ENCODE peak calls at places on chromosomes 13 and 19, in five cellular contexts. A, M, U, G and F are unnamed samples.

GRCh38 chr19:53192771-53193533 is at the start of gene ZNF665:
- DNase-seq in U (peak; percentile 91), M (peak; percentile 68), A (peak; percentile 77), G (peak; percentile 62), F (peak; percentile 74)

GRCh38 chr13:107678075-107678689 is 537.2 kb downstream of the LIG4 start:
- DNase-seq in U (no peak), A (no peak), M (no peak), G (no peak), F (no peak)

GRCh38 chr13:22642088-22642487 is 538.7 kb upstream of the SGCG start:
- DNase-seq in A (no peak), G (no peak), U (no peak), M (no peak), F (no peak)

GRCh38 chr19:31023038-31023437 is 326.2 kb downstream of the TSHZ3 start:
- DNase-seq in G (no peak), A (no peak), U (no peak), M (peak; percentile 19), F (no peak)

GRCh38 chr19:18220632-18221275 is 5.5 kb downstream of the PDE4C start:
- DNase-seq in A (no peak), G (no peak), U (no peak), M (no peak), F (no peak)

GRCh38 chr13:67134322-67135129 is 95.6 kb downstream of the PCDH9 start:
- DNase-seq in A (no peak), U (no peak), G (no peak), M (no peak), F (no peak)

GRCh38 chr19:12623361-12624031 is 12.8 kb downstream of the ZNF791 start:
- DNase-seq in U (no peak), A (no peak), M (no peak), G (no peak), F (no peak)

GRCh38 chr19:44753932-44754742 is 5.6 kb downstream of the BCL3 start:
- DNase-seq in A (peak; percentile 82), U (peak; percentile 69), M (peak; percentile 89), G (peak; percentile 87), F (peak; percentile 95)

GRCh38 chr13:48448963-48449614 is 36.2 kb upstream of the LPAR6 start:
- DNase-seq in M (no peak), G (no peak), A (no peak), U (no peak), F (no peak)

GRCh38 chr19:55080915-55081772 is 5.5 kb downstream of the EPS8L1 start:
- DNase-seq in M (peak; percentile 48), A (peak; percentile 96), G (no peak), U (peak; percentile 87), F (peak; percentile 88)

GRCh38 chr13:39855236-39855635 is 199.8 kb downstream of the COG6 start:
- DNase-seq in A (no peak), M (no peak), U (no peak), G (no peak), F (no peak)

GRCh38 chr19:44747739-44748425 is 626 bp upstream of the BCL3 start:
- DNase-seq in A (peak; percentile 53), U (peak; percentile 68), G (no peak), M (peak; percentile 73), F (peak; percentile 82)

GRCh38 chr13:20911037-20911436 is 8.5 kb upstream of the XPO4 start:
- DNase-seq in G (no peak), U (no peak), A (no peak), M (no peak), F (no peak)

GRCh38 chr13:112658807-112659206 is 31.0 kb upstream of the ATP11A start:
- DNase-seq in A (no peak), M (no peak), U (no peak), G (no peak), F (no peak)

GRCh38 chr19:2127758-2128157 is 23.6 kb downstream of the AP3D1 start:
- DNase-seq in A (no peak), G (no peak), M (no peak), U (no peak), F (no peak)

GRCh38 chr19:18044825-18045304 is 36.9 kb downstream of the ARRDC2 start:
- DNase-seq in U (peak; percentile 91), A (peak; percentile 87), M (peak; percentile 83), G (no peak), F (no peak)

GRCh38 chr19:3458595-3459284 is 21.6 kb downstream of the SMIM24 start:
- DNase-seq in U (no peak), G (no peak), A (no peak), M (no peak), F (no peak)

GRCh38 chr13:67227131-67227983 is 2.8 kb downstream of the PCDH9 start:
- DNase-seq in U (no peak), M (no peak), A (no peak), G (no peak), F (no peak)

GRCh38 chr13:74197686-74198085 is 63.5 kb upstream of the KLF12 start:
- DNase-seq in M (no peak), U (no peak), G (no peak), A (no peak), F (no peak)

GRCh38 chr13:74187564-74187963 is 53.4 kb upstream of the KLF12 start:
- DNase-seq in G (no peak), M (peak; percentile 59), U (no peak), A (no peak), F (no peak)

GRCh38 chr13:74194856-74195255 is 60.7 kb upstream of the KLF12 start:
- DNase-seq in A (no peak), M (no peak), U (no peak), G (no peak), F (no peak)

GRCh38 chr13:74191036-74191809 is 57.0 kb upstream of the KLF12 start:
- DNase-seq in M (no peak), U (no peak), A (no peak), G (no peak), F (no peak)

GRCh38 chr13:74193391-74193790 is 59.2 kb upstream of the KLF12 start:
- DNase-seq in U (no peak), A (no peak), G (no peak), M (no peak), F (no peak)
- H3K4me1 ChIP-seq in U (peaks cover 16% of the 10 kb centered on the region), A (peaks cover 6% of the 10 kb centered on the region), G (no peaks in the 10 kb centered on the region), M (peaks cover 7% of the 10 kb centered on the region), F (no peaks in the 10 kb centered on the region)

DNA sequence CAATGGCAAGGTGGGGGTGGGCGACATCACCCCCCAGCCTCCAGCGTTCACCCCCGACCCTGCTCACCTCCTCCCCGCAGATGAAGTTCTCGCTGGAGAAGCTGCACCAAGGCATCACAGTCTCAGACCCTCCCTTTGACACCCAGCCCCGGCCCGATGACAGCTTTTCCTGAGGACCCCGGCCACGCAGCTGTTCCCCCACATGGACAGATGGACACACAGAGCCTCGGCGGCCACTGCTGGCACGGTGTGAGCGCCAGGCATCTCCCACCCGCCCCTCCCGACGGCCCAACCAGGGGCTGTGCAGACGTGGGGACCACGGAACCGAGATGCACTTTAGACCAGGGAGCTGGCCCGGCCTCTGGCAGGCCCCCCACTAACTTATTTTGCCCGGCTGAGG is 4.3 kb upstream of the SCN1B start:
- DNase-seq in M (no peak), G (no peak), U (no peak), A (no peak), F (no peak)
- H3K4me3 ChIP-seq in M (no peak overlapping the region), G (no peak overlapping the region), U (no peak overlapping the region), A (no peak overlapping the region), F (no peak overlapping the region)

DNA sequence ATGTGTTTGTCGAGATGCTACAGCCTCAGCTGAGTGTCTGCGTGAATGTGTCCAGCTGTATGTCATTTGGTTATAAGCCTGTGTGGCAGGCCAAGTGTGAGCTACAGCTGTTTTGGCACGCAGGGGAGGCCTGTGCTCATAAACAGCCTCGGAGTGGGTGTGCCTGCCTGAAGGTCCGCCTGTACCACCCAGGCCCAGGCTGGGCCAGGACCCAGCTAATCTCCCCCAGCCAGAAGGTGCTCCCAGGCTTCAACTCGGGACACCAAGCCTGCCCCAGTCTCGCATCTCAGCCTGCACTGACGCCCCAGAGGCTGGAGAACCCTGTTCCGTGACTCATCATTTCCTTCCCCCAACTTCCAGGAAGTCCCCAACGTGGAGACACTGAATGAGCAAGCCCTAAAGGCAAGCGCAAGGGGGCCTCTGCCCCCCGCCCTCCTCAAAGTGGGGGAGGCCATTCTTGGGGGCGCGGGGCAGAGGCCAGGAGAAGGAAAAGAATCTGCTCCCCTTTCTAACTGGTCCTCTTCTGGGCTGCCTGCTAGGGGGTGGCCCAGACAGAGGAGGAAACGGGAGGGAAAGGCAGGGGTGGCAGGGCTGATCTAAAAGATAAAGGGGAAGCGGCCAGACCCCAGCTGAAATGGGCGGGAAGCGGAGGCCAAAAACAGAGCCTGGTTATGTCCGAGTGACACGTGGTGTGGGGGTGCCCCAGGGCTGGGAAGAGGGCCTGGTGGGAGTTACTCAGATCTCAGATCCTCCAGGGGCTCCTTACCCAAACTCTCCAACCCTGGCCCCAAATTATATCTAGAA is 2.0 kb downstream of the SLC1A5 start:
- DNase-seq in G (no peak), A (peak; percentile 77), U (peak; percentile 93), M (peak; percentile 50), F (peak; percentile 82)
- H3K4me1 ChIP-seq in G (peaks cover 5% of the 10 kb centered on the region), A (peaks cover 35% of the 10 kb centered on the region), U (peaks cover 45% of the 10 kb centered on the region), M (peaks cover 13% of the 10 kb centered on the region), F (peaks cover 24% of the 10 kb centered on the region)

DNA sequence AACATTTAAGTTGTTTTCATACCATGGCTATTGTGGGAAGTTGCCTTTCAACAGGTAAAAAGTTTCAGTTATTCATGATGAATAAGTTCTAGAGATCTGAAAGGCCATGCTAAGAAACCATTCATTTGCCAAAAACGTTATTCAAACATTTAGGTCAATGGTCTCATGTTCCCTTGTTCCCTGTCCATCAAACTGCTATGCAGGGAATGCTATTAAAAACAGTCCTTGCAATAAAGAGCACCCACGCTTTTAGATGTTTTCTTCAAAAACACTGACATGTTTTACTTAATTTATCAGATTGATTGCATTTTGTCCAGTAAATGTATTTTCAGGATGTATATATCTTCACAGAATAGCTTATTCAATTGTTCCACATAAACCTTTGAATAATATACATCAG is 573.2 kb upstream of the PCDH20 start:
- DNase-seq in G (no peak), U (no peak), M (no peak), A (no peak), F (no peak)
- H3K4me3 ChIP-seq in G (no peak overlapping the region), U (no peak overlapping the region), M (no peak overlapping the region), A (no peak overlapping the region), F (no peak overlapping the region)

GRCh38 chr19:279656-280055 is 11.5 kb downstream of the PLPP2 start:
- DNase-seq in M (no peak), A (peak; percentile 9), U (no peak), G (no peak), F (no peak)
- H3K4me1 ChIP-seq in M (no peaks in the 10 kb centered on the region), A (no peaks in the 10 kb centered on the region), U (no peaks in the 10 kb centered on the region), G (no peaks in the 10 kb centered on the region), F (no peaks in the 10 kb centered on the region)

GRCh38 chr19:46413262-46414031 is at the start of gene CCDC8:
- DNase-seq in M (peak; percentile 59), U (no peak), G (no peak), A (no peak), F (peak; percentile 89)

GRCh38 chr19:46412034-46412982 is 1.1 kb downstream of the CCDC8 start:
- DNase-seq in U (no peak), A (no peak), G (no peak), M (no peak), F (no peak)

GRCh38 chr19:46411088-46412033 is 2.0 kb downstream of the CCDC8 start:
- DNase-seq in G (no peak), U (no peak), M (no peak), A (no peak), F (no peak)

GRCh38 chr19:46410205-46411087 is 2.9 kb downstream of the CCDC8 start:
- DNase-seq in U (no peak), M (no peak), A (no peak), G (no peak), F (no peak)

DNA sequence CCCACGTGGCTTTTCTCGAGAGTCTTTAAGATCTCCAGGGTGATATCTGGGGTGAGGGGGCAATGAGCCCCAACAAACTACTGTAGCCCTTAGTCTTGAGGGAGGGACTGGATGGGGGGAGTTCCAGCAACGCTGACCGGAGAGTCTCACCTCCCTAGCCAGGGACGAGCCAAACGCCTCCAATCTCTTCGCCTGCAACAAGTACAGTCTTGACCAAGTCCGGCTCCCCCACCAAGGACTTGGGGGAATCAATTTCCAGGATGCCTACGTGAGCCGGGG is 442 bp downstream of the CCDC8 start:
- DNase-seq in M (no peak), U (no peak), G (no peak), A (no peak), F (no peak)
- H3K4me3 ChIP-seq in M (peak overlapping the region; percentile 45), U (no peak overlapping the region), G (peak overlapping the region; percentile 78), A (no peak overlapping the region), F (peak overlapping the region; percentile 35)